ENCODE peak calls at places on chromosomes 2 and 18, in nine cellular contexts. One of them, this sample, is unnamed.
A peak's percentile ranks its signal among the peaks of the same experiment; 100 is the strongest.

GRCh38 chr18:23231340-23232021 is 96.2 kb downstream of the CABLES1 start:
- DNase-seq in gastrocnemius medialis: peak; percentile 72
- DNase-seq in neural crest cell: no peak
- DNase-seq in lower leg skin: peak; percentile 92
- DNase-seq in tibial nerve: peak; percentile 76
- DNase-seq in kidney: peak; percentile 84
- DNase-seq in thyroid gland: peak; percentile 26
- DNase-seq in GM12864: peak; percentile 97
- DNase-seq in adrenal gland: peak; percentile 45
- DNase-seq in this sample: no peak

GRCh38 chr2:3470166-3470651 is 49.1 kb downstream of the ADI1 start:
- DNase-seq in gastrocnemius medialis: peak; percentile 94
- DNase-seq in neural crest cell: no peak
- DNase-seq in lower leg skin: peak; percentile 65
- DNase-seq in tibial nerve: peak; percentile 80
- DNase-seq in kidney: peak; percentile 85
- DNase-seq in thyroid gland: no peak
- DNase-seq in GM12864: no peak
- DNase-seq in adrenal gland: peak; percentile 62
- DNase-seq in this sample: no peak

GRCh38 chr18:45559258-45559657 is 56.0 kb upstream of the SLC14A2 start:
- DNase-seq in gastrocnemius medialis: no peak
- DNase-seq in neural crest cell: no peak
- DNase-seq in lower leg skin: no peak
- DNase-seq in tibial nerve: no peak
- DNase-seq in kidney: no peak
- DNase-seq in thyroid gland: no peak
- DNase-seq in GM12864: no peak
- DNase-seq in adrenal gland: no peak
- DNase-seq in this sample: no peak

GRCh38 chr2:219369447-219369861 is 18.3 kb downstream of the DNPEP start:
- DNase-seq in gastrocnemius medialis: peak; percentile 60
- DNase-seq in neural crest cell: no peak
- DNase-seq in lower leg skin: peak; percentile 39
- DNase-seq in tibial nerve: peak; percentile 68
- DNase-seq in kidney: peak; percentile 80
- DNase-seq in thyroid gland: peak; percentile 83
- DNase-seq in GM12864: no peak
- DNase-seq in adrenal gland: peak; percentile 35
- DNase-seq in this sample: no peak

GRCh38 chr2:174663572-174663971 is 66.0 kb upstream of the WIPF1 start:
- DNase-seq in gastrocnemius medialis: peak; percentile 14
- DNase-seq in neural crest cell: no peak
- DNase-seq in lower leg skin: no peak
- DNase-seq in tibial nerve: no peak
- DNase-seq in kidney: no peak
- DNase-seq in thyroid gland: no peak
- DNase-seq in GM12864: no peak
- DNase-seq in adrenal gland: no peak
- DNase-seq in this sample: no peak

GRCh38 chr18:5890606-5891360 is 4.5 kb downstream of the TMEM200C start:
- DNase-seq in gastrocnemius medialis: no peak
- DNase-seq in neural crest cell: peak; percentile 44
- DNase-seq in lower leg skin: no peak
- DNase-seq in tibial nerve: no peak
- DNase-seq in kidney: peak; percentile 77
- DNase-seq in thyroid gland: peak; percentile 55
- DNase-seq in GM12864: no peak
- DNase-seq in adrenal gland: peak; percentile 56
- DNase-seq in this sample: peak; percentile 52

GRCh38 chr2:62398295-62398855 is 107.6 kb downstream of the TMEM17 start:
- DNase-seq in gastrocnemius medialis: no peak
- DNase-seq in neural crest cell: no peak
- DNase-seq in lower leg skin: no peak
- DNase-seq in tibial nerve: no peak
- DNase-seq in kidney: no peak
- DNase-seq in thyroid gland: no peak
- DNase-seq in GM12864: no peak
- DNase-seq in adrenal gland: no peak
- DNase-seq in this sample: no peak

GRCh38 chr2:163132850-163133249 is 294.3 kb upstream of the KCNH7 start:
- DNase-seq in gastrocnemius medialis: no peak
- DNase-seq in neural crest cell: no peak
- DNase-seq in lower leg skin: no peak
- DNase-seq in tibial nerve: no peak
- DNase-seq in kidney: no peak
- DNase-seq in thyroid gland: no peak
- DNase-seq in GM12864: no peak
- DNase-seq in adrenal gland: no peak
- DNase-seq in this sample: no peak

GRCh38 chr2:127526940-127527804 is 883 bp upstream of the IWS1 start:
- DNase-seq in gastrocnemius medialis: no peak
- DNase-seq in neural crest cell: no peak
- DNase-seq in lower leg skin: no peak
- DNase-seq in tibial nerve: no peak
- DNase-seq in kidney: no peak
- DNase-seq in thyroid gland: no peak
- DNase-seq in GM12864: no peak
- DNase-seq in adrenal gland: no peak
- DNase-seq in this sample: no peak

GRCh38 chr18:37671530-37671929 is 105.9 kb upstream of the CELF4 start:
- DNase-seq in gastrocnemius medialis: no peak
- DNase-seq in neural crest cell: no peak
- DNase-seq in lower leg skin: no peak
- DNase-seq in tibial nerve: no peak
- DNase-seq in kidney: no peak
- DNase-seq in thyroid gland: no peak
- DNase-seq in GM12864: no peak
- DNase-seq in adrenal gland: no peak
- DNase-seq in this sample: no peak

GRCh38 chr2:210517169-210517693 is 39.2 kb upstream of the CPS1 start:
- DNase-seq in gastrocnemius medialis: no peak
- DNase-seq in neural crest cell: no peak
- DNase-seq in lower leg skin: no peak
- DNase-seq in tibial nerve: no peak
- DNase-seq in kidney: no peak
- DNase-seq in thyroid gland: no peak
- DNase-seq in GM12864: no peak
- DNase-seq in adrenal gland: no peak
- DNase-seq in this sample: no peak

GRCh38 chr2:196609806-196610205 is 29.7 kb upstream of the CCDC150 start:
- DNase-seq in gastrocnemius medialis: no peak
- DNase-seq in neural crest cell: no peak
- DNase-seq in lower leg skin: no peak
- DNase-seq in tibial nerve: no peak
- DNase-seq in kidney: no peak
- DNase-seq in thyroid gland: no peak
- DNase-seq in GM12864: no peak
- DNase-seq in adrenal gland: no peak
- DNase-seq in this sample: no peak

GRCh38 chr2:198918331-198918730 is 539.4 kb downstream of the SATB2 start:
- DNase-seq in gastrocnemius medialis: no peak
- DNase-seq in neural crest cell: no peak
- DNase-seq in lower leg skin: no peak
- DNase-seq in tibial nerve: no peak
- DNase-seq in kidney: no peak
- DNase-seq in thyroid gland: no peak
- DNase-seq in GM12864: no peak
- DNase-seq in adrenal gland: no peak
- DNase-seq in this sample: no peak

GRCh38 chr2:177147834-177148233 is 64.8 kb upstream of the HNRNPA3 start:
- DNase-seq in gastrocnemius medialis: no peak
- DNase-seq in neural crest cell: no peak
- DNase-seq in lower leg skin: no peak
- DNase-seq in tibial nerve: no peak
- DNase-seq in kidney: no peak
- DNase-seq in thyroid gland: no peak
- DNase-seq in GM12864: no peak
- DNase-seq in adrenal gland: no peak
- DNase-seq in this sample: no peak

GRCh38 chr2:234951386-234952269 is at the start of gene SH3BP4:
- DNase-seq in gastrocnemius medialis: peak; percentile 55
- DNase-seq in neural crest cell: peak; percentile 72
- DNase-seq in lower leg skin: peak; percentile 64
- DNase-seq in tibial nerve: peak; percentile 70
- DNase-seq in kidney: peak; percentile 95
- DNase-seq in thyroid gland: peak; percentile 88
- DNase-seq in GM12864: no peak
- DNase-seq in adrenal gland: peak; percentile 79
- DNase-seq in this sample: peak; percentile 77

GRCh38 chr2:96241227-96241626 is 24.6 kb downstream of the TMEM127 start:
- DNase-seq in gastrocnemius medialis: no peak
- DNase-seq in neural crest cell: no peak
- DNase-seq in lower leg skin: no peak
- DNase-seq in tibial nerve: no peak
- DNase-seq in kidney: peak; percentile 34
- DNase-seq in thyroid gland: no peak
- DNase-seq in GM12864: no peak
- DNase-seq in adrenal gland: no peak
- DNase-seq in this sample: no peak
- TF ChIP-seq CTCF in gastrocnemius medialis: no peak
- TF ChIP-seq CTCF in neural crest cell: no peak
- TF ChIP-seq CTCF in lower leg skin: no peak
- TF ChIP-seq CTCF in tibial nerve: no peak
- TF ChIP-seq CTCF in kidney: no peak
- TF ChIP-seq CTCF in thyroid gland: no peak
- TF ChIP-seq CTCF in GM12864: peak; percentile 26
- TF ChIP-seq CTCF in adrenal gland: no peak
- TF ChIP-seq CTCF in this sample: no peak

DNA sequence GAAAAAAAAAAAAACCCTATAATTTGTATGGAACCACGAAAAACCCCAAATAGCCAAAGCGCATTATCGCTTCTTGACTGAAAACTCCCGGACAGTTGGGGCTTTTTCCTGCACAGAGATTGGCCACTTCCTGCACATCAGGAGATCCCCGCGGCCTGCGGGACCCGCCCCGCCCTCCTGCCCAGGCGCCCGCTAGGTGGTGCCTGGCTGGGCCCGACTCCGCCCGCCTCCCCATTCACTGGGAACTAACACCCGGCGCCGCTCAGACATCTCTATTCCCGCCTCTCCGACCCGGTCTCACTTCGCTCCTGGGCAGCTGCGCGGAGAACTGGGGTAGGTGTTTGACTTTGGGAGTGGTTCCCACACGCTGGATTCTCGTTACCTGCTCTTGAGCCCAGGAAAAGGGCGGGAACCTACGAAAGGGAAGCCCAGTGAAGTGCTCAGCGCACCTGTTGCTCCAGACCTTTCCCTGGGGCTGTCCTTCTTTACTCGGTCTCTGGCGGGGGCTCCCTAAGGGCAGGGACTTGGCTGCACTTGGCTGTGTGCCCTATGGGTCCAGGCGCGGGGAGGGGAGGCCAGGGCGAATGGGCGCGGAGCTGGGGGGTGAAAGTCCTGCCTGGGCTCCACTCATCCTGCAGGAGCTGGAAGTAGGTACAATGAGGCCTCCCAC is at the start of gene HMSD:
- DNase-seq in gastrocnemius medialis: no peak
- DNase-seq in neural crest cell: peak; percentile 64
- DNase-seq in lower leg skin: peak; percentile 27
- DNase-seq in tibial nerve: no peak
- DNase-seq in kidney: peak; percentile 83
- DNase-seq in thyroid gland: peak; percentile 54
- DNase-seq in GM12864: no peak
- DNase-seq in adrenal gland: no peak
- DNase-seq in this sample: peak; percentile 66
- TF ChIP-seq CTCF in gastrocnemius medialis: no peak
- TF ChIP-seq CTCF in neural crest cell: peak; percentile 61
- TF ChIP-seq CTCF in lower leg skin: no peak
- TF ChIP-seq CTCF in tibial nerve: peak; percentile 36
- TF ChIP-seq CTCF in kidney: peak; percentile 3
- TF ChIP-seq CTCF in thyroid gland: peak; percentile 24
- TF ChIP-seq CTCF in GM12864: peak; percentile 54
- TF ChIP-seq CTCF in adrenal gland: peak; percentile 22
- TF ChIP-seq CTCF in this sample: peak; percentile 51

GRCh38 chr2:12169060-12169406 is 422.6 kb downstream of the LPIN1 start:
- DNase-seq in gastrocnemius medialis: peak; percentile 32
- DNase-seq in neural crest cell: no peak
- DNase-seq in lower leg skin: peak; percentile 72
- DNase-seq in tibial nerve: peak; percentile 68
- DNase-seq in kidney: no peak
- DNase-seq in thyroid gland: no peak
- DNase-seq in GM12864: no peak
- DNase-seq in adrenal gland: peak; percentile 35
- DNase-seq in this sample: no peak

GRCh38 chr2:12168354-12169059 is 422.1 kb downstream of the LPIN1 start:
- DNase-seq in gastrocnemius medialis: no peak
- DNase-seq in neural crest cell: no peak
- DNase-seq in lower leg skin: no peak
- DNase-seq in tibial nerve: no peak
- DNase-seq in kidney: no peak
- DNase-seq in thyroid gland: no peak
- DNase-seq in GM12864: no peak
- DNase-seq in adrenal gland: no peak
- DNase-seq in this sample: no peak

GRCh38 chr2:12170151-12170550 is 423.7 kb downstream of the LPIN1 start:
- DNase-seq in gastrocnemius medialis: no peak
- DNase-seq in neural crest cell: no peak
- DNase-seq in lower leg skin: no peak
- DNase-seq in tibial nerve: no peak
- DNase-seq in kidney: no peak
- DNase-seq in thyroid gland: no peak
- DNase-seq in GM12864: no peak
- DNase-seq in adrenal gland: no peak
- DNase-seq in this sample: no peak

GRCh38 chr2:12169721-12170120 is 423.3 kb downstream of the LPIN1 start:
- DNase-seq in gastrocnemius medialis: peak; percentile 40
- DNase-seq in neural crest cell: no peak
- DNase-seq in lower leg skin: peak; percentile 61
- DNase-seq in tibial nerve: peak; percentile 57
- DNase-seq in kidney: peak; percentile 73
- DNase-seq in thyroid gland: peak; percentile 51
- DNase-seq in GM12864: no peak
- DNase-seq in adrenal gland: peak; percentile 48
- DNase-seq in this sample: no peak

GRCh38 chr2:12167525-12168317 is 421.3 kb downstream of the LPIN1 start:
- DNase-seq in gastrocnemius medialis: no peak
- DNase-seq in neural crest cell: peak; percentile 65
- DNase-seq in lower leg skin: no peak
- DNase-seq in tibial nerve: no peak
- DNase-seq in kidney: no peak
- DNase-seq in thyroid gland: peak; percentile 16
- DNase-seq in GM12864: no peak
- DNase-seq in adrenal gland: no peak
- DNase-seq in this sample: peak; percentile 75
- TF ChIP-seq CTCF in gastrocnemius medialis: no peak
- TF ChIP-seq CTCF in neural crest cell: no peak
- TF ChIP-seq CTCF in lower leg skin: no peak
- TF ChIP-seq CTCF in tibial nerve: no peak
- TF ChIP-seq CTCF in kidney: no peak
- TF ChIP-seq CTCF in thyroid gland: no peak
- TF ChIP-seq CTCF in GM12864: peak; percentile 30
- TF ChIP-seq CTCF in adrenal gland: no peak
- TF ChIP-seq CTCF in this sample: peak; percentile 78

DNA sequence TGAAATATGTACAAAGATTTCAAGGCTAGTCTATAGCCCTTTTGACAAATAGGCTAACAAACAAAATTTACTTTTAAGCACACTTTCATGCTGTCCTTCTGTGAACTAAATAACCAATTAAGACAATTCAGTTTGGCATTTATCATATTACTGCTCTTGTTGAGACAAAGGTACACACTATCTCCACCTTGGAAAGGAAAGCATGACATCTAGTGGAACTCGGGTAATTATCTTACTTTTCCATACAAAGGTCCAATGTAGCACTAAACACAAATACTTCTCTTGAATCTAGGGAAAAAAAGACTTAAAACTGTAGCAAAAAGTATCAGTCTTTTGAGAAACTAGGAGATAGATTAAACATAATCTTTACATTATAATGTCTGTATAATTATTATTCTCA is 125.0 kb upstream of the CD226 start:
- DNase-seq in gastrocnemius medialis: no peak
- DNase-seq in neural crest cell: no peak
- DNase-seq in lower leg skin: no peak
- DNase-seq in tibial nerve: no peak
- DNase-seq in kidney: no peak
- DNase-seq in thyroid gland: no peak
- DNase-seq in GM12864: no peak
- DNase-seq in adrenal gland: no peak
- DNase-seq in this sample: no peak
- TF ChIP-seq CTCF in gastrocnemius medialis: no peak
- TF ChIP-seq CTCF in neural crest cell: no peak
- TF ChIP-seq CTCF in lower leg skin: no peak
- TF ChIP-seq CTCF in tibial nerve: no peak
- TF ChIP-seq CTCF in kidney: no peak
- TF ChIP-seq CTCF in thyroid gland: no peak
- TF ChIP-seq CTCF in GM12864: peak; percentile 27
- TF ChIP-seq CTCF in adrenal gland: no peak
- TF ChIP-seq CTCF in this sample: peak; percentile 6

This sample was measured in dorsolateral prefrontal cortex.